ENCODE peak calls at places on chromosomes 6 and 20, in five cellular contexts. F is Calu3, V is NCI-H1105 treated with DMSO at 0.1 percent for 48 hours, Y is psoas muscle, T is GM04504. E is an unnamed sample.

GRCh38 chr20:5996765-5997164 is 46.3 kb downstream of the MCM8 start:
- DNase-seq in F (no peak), V (no peak), Y (no peak), T (no peak), E (no peak)

GRCh38 chr6:15593798-15594197 is 69.0 kb downstream of the DTNBP1 start:
- DNase-seq in F (no peak), V (peak), Y (no peak), T (no peak), E (no peak)

GRCh38 chr20:25058051-25058796 is at the start of gene ACSS1:
- DNase-seq in F (no peak), V (no peak), Y (peak), T (no peak), E (peak)

GRCh38 chr6:3310051-3310448 is 51.3 kb downstream of the PSMG4 start:
- DNase-seq in F (no peak), V (no peak), Y (no peak), T (no peak), E (no peak)

GRCh38 chr20:53828673-53829085 is 235.0 kb upstream of the ZNF217 start:
- DNase-seq in F (peak), V (peak), Y (no peak), T (peak), E (no peak)

GRCh38 chr6:15434263-15434662 is 188.4 kb downstream of the JARID2 start:
- DNase-seq in F (no peak), V (no peak), Y (no peak), T (no peak), E (no peak)

GRCh38 chr6:1311400-1312192 is at the start of gene FOXQ1:
- DNase-seq in F (peak), V (peak), Y (no peak), T (no peak), E (peak)

GRCh38 chr6:89928604-89929003 is 34.3 kb downstream of the GJA10 start:
- DNase-seq in F (no peak), V (no peak), Y (no peak), T (no peak), E (no peak)

GRCh38 chr6:151493495-151494234 is at the start of gene CCDC170:
- DNase-seq in F (peak), V (peak), Y (peak), T (no peak), E (peak)

GRCh38 chr6:135876048-135876447 is 24.5 kb downstream of the PDE7B start:
- DNase-seq in F (no peak), V (no peak), Y (no peak), T (no peak), E (no peak)

GRCh38 chr6:168157272-168158007 is 78.4 kb upstream of the FRMD1 start:
- DNase-seq in F (peak), V (no peak), Y (no peak), T (peak), E (peak)

GRCh38 chr20:51910202-51911050 is 108.1 kb upstream of the SALL4 start:
- DNase-seq in F (peak), V (no peak), Y (no peak), T (no peak), E (no peak)

GRCh38 chr6:43702522-43703440 is 15.2 kb upstream of the MRPS18A start:
- DNase-seq in F (peak), V (no peak), Y (peak), T (peak), E (peak)

GRCh38 chr6:41697902-41698349 is 37.5 kb downstream of the TFEB start:
- DNase-seq in F (no peak), V (no peak), Y (no peak), T (no peak), E (no peak)

GRCh38 chr20:45833030-45833882 is at the start of gene SNX21:
- DNase-seq in F (peak), V (peak), Y (peak), T (peak), E (peak)

GRCh38 chr6:160972111-160972510 is 19.5 kb upstream of the MAP3K4 start:
- DNase-seq in F (no peak), V (no peak), Y (no peak), T (peak), E (no peak)

GRCh38 chr6:108353853-108354252 is 59.0 kb downstream of the AFG1L start:
- DNase-seq in F (no peak), V (no peak), Y (no peak), T (no peak), E (no peak)

GRCh38 chr6:37365791-37366190 is 12.0 kb downstream of the RNF8 start:
- DNase-seq in F (no peak), V (no peak), Y (no peak), T (no peak), E (no peak)

GRCh38 chr6:135328136-135328535 is 147.0 kb downstream of the MYB start:
- DNase-seq in F (no peak), V (no peak), Y (no peak), T (no peak), E (no peak)

GRCh38 chr20:47379433-47380150 is 23.1 kb upstream of the ZMYND8 start:
- DNase-seq in F (no peak), V (no peak), Y (no peak), T (no peak), E (no peak)

GRCh38 chr20:45463709-45464108 is 5.8 kb upstream of the WFDC2 start:
- DNase-seq in F (no peak), V (no peak), Y (no peak), T (no peak), E (no peak)

GRCh38 chr6:149586149-149586548 is 20.0 kb downstream of the GINM1 start:
- DNase-seq in F (no peak), V (no peak), Y (no peak), T (no peak), E (no peak)

GRCh38 chr20:2709205-2709981 is 16.8 kb downstream of the EBF4 start:
- DNase-seq in F (no peak), V (no peak), Y (no peak), T (no peak), E (no peak)

GRCh38 chr20:51745804-51746203 is 22.4 kb downstream of the ATP9A start:
- DNase-seq in F (no peak), V (no peak), Y (no peak), T (no peak), E (no peak)

GRCh38 chr6:170532867-170533488 is 20.1 kb downstream of the PSMB1 start:
- DNase-seq in F (no peak), V (no peak), Y (no peak), T (no peak), E (no peak)

GRCh38 chr20:45919951-45920794 is 8.2 kb upstream of the PLTP start:
- DNase-seq in F (no peak), V (no peak), Y (no peak), T (no peak), E (no peak)

GRCh38 chr6:15389759-15390723 is 144.2 kb downstream of the JARID2 start:
- DNase-seq in F (peak), V (peak), Y (no peak), T (no peak), E (peak)

GRCh38 chr6:165649701-165650137 is 13.3 kb downstream of the PDE10A start:
- DNase-seq in F (no peak), V (no peak), Y (no peak), T (no peak), E (no peak)

GRCh38 chr6:137531376-137532092 is 37.3 kb upstream of the OLIG3 start:
- DNase-seq in F (no peak), V (no peak), Y (no peak), T (no peak), E (no peak)

GRCh38 chr6:135073757-135074393 is 19.3 kb upstream of the HBS1L start:
- DNase-seq in F (no peak), V (peak), Y (no peak), T (no peak), E (no peak)

GRCh38 chr6:75206338-75207210 is 721 bp upstream of the COL12A1 start:
- DNase-seq in F (no peak), V (no peak), Y (peak), T (no peak), E (peak)

GRCh38 chr6:108165714-108166663 is at the start of gene NR2E1:
- DNase-seq in F (no peak), V (peak), Y (no peak), T (no peak), E (peak)

GRCh38 chr6:129212081-129212480 is 329.1 kb downstream of the LAMA2 start:
- DNase-seq in F (no peak), V (no peak), Y (no peak), T (peak), E (no peak)

GRCh38 chr6:130937942-130938604 is 110.9 kb downstream of the SMLR1 start:
- DNase-seq in F (peak), V (no peak), Y (no peak), T (no peak), E (no peak)

GRCh38 chr6:34947561-34947960 is 58.5 kb downstream of the ANKS1A start:
- DNase-seq in F (no peak), V (no peak), Y (no peak), T (no peak), E (no peak)

E was measured in nephron progenitor cell.